ENCODE peak calls at places on chromosomes 5 and 9, in eight cellular contexts. One of them, this sample, is unnamed.

GRCh38 chr9:13351768-13352386 is 72.4 kb upstream of the MPDZ start:
- DNase-seq in NCI-H1417: peak; percentile 47
- DNase-seq in LHCN-M2: peak; percentile 55
- DNase-seq in ELR: peak; percentile 66
- DNase-seq in activated T-helper 1 cell treated with anti-CD3 and anti-CD28 coated beads, Interleukin-2, amount 50 U/mL, for 16 hours: no peak
- DNase-seq in mucosa of gallbladder: peak; percentile 13
- DNase-seq in aorta: no peak
- DNase-seq in D341Med: peak; percentile 29
- DNase-seq in this sample: no peak

GRCh38 chr5:115100556-115100955 is 69.2 kb downstream of the TRIM36 start:
- DNase-seq in ELR: peak; percentile 34
- DNase-seq in activated T-helper 1 cell treated with anti-CD3 and anti-CD28 coated beads, Interleukin-2, amount 50 U/mL, for 16 hours: no peak
- DNase-seq in LHCN-M2: peak; percentile 54
- DNase-seq in mucosa of gallbladder: no peak
- DNase-seq in D341Med: no peak
- DNase-seq in aorta: no peak
- DNase-seq in NCI-H1417: no peak
- DNase-seq in this sample: no peak

GRCh38 chr5:66891184-66891925 is 295.2 kb downstream of the MAST4 start:
- DNase-seq in mucosa of gallbladder: no peak
- DNase-seq in NCI-H1417: no peak
- DNase-seq in LHCN-M2: no peak
- DNase-seq in ELR: no peak
- DNase-seq in D341Med: no peak
- DNase-seq in activated T-helper 1 cell treated with anti-CD3 and anti-CD28 coated beads, Interleukin-2, amount 50 U/mL, for 16 hours: no peak
- DNase-seq in aorta: no peak
- DNase-seq in this sample: no peak

GRCh38 chr9:138099803-138100598 is 222.4 kb downstream of the CACNA1B start:
- DNase-seq in aorta: peak; percentile 44
- DNase-seq in activated T-helper 1 cell treated with anti-CD3 and anti-CD28 coated beads, Interleukin-2, amount 50 U/mL, for 16 hours: no peak
- DNase-seq in mucosa of gallbladder: no peak
- DNase-seq in D341Med: peak; percentile 21
- DNase-seq in NCI-H1417: no peak
- DNase-seq in LHCN-M2: no peak
- DNase-seq in ELR: no peak
- DNase-seq in this sample: no peak

GRCh38 chr5:2134543-2135299 is 252.0 kb upstream of the IRX4 start:
- DNase-seq in NCI-H1417: no peak
- DNase-seq in D341Med: no peak
- DNase-seq in LHCN-M2: no peak
- DNase-seq in activated T-helper 1 cell treated with anti-CD3 and anti-CD28 coated beads, Interleukin-2, amount 50 U/mL, for 16 hours: no peak
- DNase-seq in aorta: no peak
- DNase-seq in ELR: no peak
- DNase-seq in mucosa of gallbladder: no peak
- DNase-seq in this sample: no peak

GRCh38 chr5:158839638-158840037 is 260.1 kb downstream of the EBF1 start:
- DNase-seq in NCI-H1417: no peak
- DNase-seq in activated T-helper 1 cell treated with anti-CD3 and anti-CD28 coated beads, Interleukin-2, amount 50 U/mL, for 16 hours: no peak
- DNase-seq in ELR: no peak
- DNase-seq in aorta: no peak
- DNase-seq in LHCN-M2: no peak
- DNase-seq in mucosa of gallbladder: no peak
- DNase-seq in D341Med: no peak
- DNase-seq in this sample: no peak

GRCh38 chr5:73525606-73526005 is 27.4 kb downstream of the BTF3 start:
- DNase-seq in LHCN-M2: no peak
- DNase-seq in aorta: no peak
- DNase-seq in ELR: no peak
- DNase-seq in activated T-helper 1 cell treated with anti-CD3 and anti-CD28 coated beads, Interleukin-2, amount 50 U/mL, for 16 hours: no peak
- DNase-seq in D341Med: no peak
- DNase-seq in mucosa of gallbladder: no peak
- DNase-seq in NCI-H1417: no peak
- DNase-seq in this sample: no peak

GRCh38 chr5:42021923-42022322 is 96.8 kb downstream of the FBXO4 start:
- DNase-seq in aorta: no peak
- DNase-seq in LHCN-M2: peak; percentile 11
- DNase-seq in ELR: no peak
- DNase-seq in NCI-H1417: no peak
- DNase-seq in mucosa of gallbladder: no peak
- DNase-seq in D341Med: no peak
- DNase-seq in activated T-helper 1 cell treated with anti-CD3 and anti-CD28 coated beads, Interleukin-2, amount 50 U/mL, for 16 hours: no peak
- DNase-seq in this sample: no peak

GRCh38 chr9:69740872-69741505 is 18.8 kb downstream of the PTAR1 start:
- DNase-seq in NCI-H1417: no peak
- DNase-seq in mucosa of gallbladder: no peak
- DNase-seq in LHCN-M2: peak; percentile 43
- DNase-seq in ELR: peak; percentile 11
- DNase-seq in D341Med: no peak
- DNase-seq in aorta: no peak
- DNase-seq in activated T-helper 1 cell treated with anti-CD3 and anti-CD28 coated beads, Interleukin-2, amount 50 U/mL, for 16 hours: no peak
- DNase-seq in this sample: no peak

GRCh38 chr5:40227366-40227765 is 452.3 kb upstream of the PTGER4 start:
- DNase-seq in NCI-H1417: no peak
- DNase-seq in ELR: no peak
- DNase-seq in mucosa of gallbladder: no peak
- DNase-seq in aorta: no peak
- DNase-seq in activated T-helper 1 cell treated with anti-CD3 and anti-CD28 coated beads, Interleukin-2, amount 50 U/mL, for 16 hours: no peak
- DNase-seq in D341Med: no peak
- DNase-seq in LHCN-M2: no peak
- DNase-seq in this sample: no peak

GRCh38 chr5:140632366-140633080 is 452 bp downstream of the CD14 start:
- DNase-seq in ELR: peak; percentile 69
- DNase-seq in mucosa of gallbladder: peak; percentile 39
- DNase-seq in D341Med: no peak
- DNase-seq in LHCN-M2: no peak
- DNase-seq in NCI-H1417: no peak
- DNase-seq in activated T-helper 1 cell treated with anti-CD3 and anti-CD28 coated beads, Interleukin-2, amount 50 U/mL, for 16 hours: peak; percentile 19
- DNase-seq in aorta: peak; percentile 86
- DNase-seq in this sample: peak; percentile 58

GRCh38 chr9:70049672-70050271 is 6.1 kb downstream of the MAMDC2 start:
- DNase-seq in ELR: no peak
- DNase-seq in activated T-helper 1 cell treated with anti-CD3 and anti-CD28 coated beads, Interleukin-2, amount 50 U/mL, for 16 hours: no peak
- DNase-seq in NCI-H1417: no peak
- DNase-seq in mucosa of gallbladder: peak; percentile 71
- DNase-seq in D341Med: no peak
- DNase-seq in LHCN-M2: no peak
- DNase-seq in aorta: peak; percentile 90
- DNase-seq in this sample: no peak

GRCh38 chr9:122580360-122580759 is 2.8 kb downstream of the OR1L8 start:
- DNase-seq in D341Med: no peak
- DNase-seq in LHCN-M2: peak; percentile 26
- DNase-seq in NCI-H1417: no peak
- DNase-seq in aorta: no peak
- DNase-seq in ELR: peak; percentile 56
- DNase-seq in mucosa of gallbladder: no peak
- DNase-seq in activated T-helper 1 cell treated with anti-CD3 and anti-CD28 coated beads, Interleukin-2, amount 50 U/mL, for 16 hours: no peak
- DNase-seq in this sample: no peak

GRCh38 chr9:75390951-75391350 is 302.6 kb downstream of the OSTF1 start:
- DNase-seq in ELR: peak; percentile 7
- DNase-seq in NCI-H1417: no peak
- DNase-seq in LHCN-M2: no peak
- DNase-seq in D341Med: no peak
- DNase-seq in aorta: no peak
- DNase-seq in mucosa of gallbladder: no peak
- DNase-seq in activated T-helper 1 cell treated with anti-CD3 and anti-CD28 coated beads, Interleukin-2, amount 50 U/mL, for 16 hours: no peak
- DNase-seq in this sample: no peak

GRCh38 chr5:138620661-138621224 is 45.5 kb upstream of the HSPA9 start:
- DNase-seq in D341Med: no peak
- DNase-seq in LHCN-M2: no peak
- DNase-seq in ELR: no peak
- DNase-seq in activated T-helper 1 cell treated with anti-CD3 and anti-CD28 coated beads, Interleukin-2, amount 50 U/mL, for 16 hours: no peak
- DNase-seq in aorta: no peak
- DNase-seq in NCI-H1417: no peak
- DNase-seq in mucosa of gallbladder: no peak
- DNase-seq in this sample: no peak

GRCh38 chr9:124182741-124183140 is 75.0 kb upstream of the NEK6 start:
- DNase-seq in mucosa of gallbladder: no peak
- DNase-seq in NCI-H1417: no peak
- DNase-seq in D341Med: peak; percentile 20
- DNase-seq in LHCN-M2: no peak
- DNase-seq in aorta: no peak
- DNase-seq in activated T-helper 1 cell treated with anti-CD3 and anti-CD28 coated beads, Interleukin-2, amount 50 U/mL, for 16 hours: no peak
- DNase-seq in ELR: no peak
- DNase-seq in this sample: no peak

GRCh38 chr5:36079200-36079761 is 12.6 kb upstream of the UGT3A2 start:
- DNase-seq in NCI-H1417: peak; percentile 48
- DNase-seq in D341Med: peak; percentile 75
- DNase-seq in aorta: no peak
- DNase-seq in LHCN-M2: peak; percentile 53
- DNase-seq in mucosa of gallbladder: peak; percentile 28
- DNase-seq in activated T-helper 1 cell treated with anti-CD3 and anti-CD28 coated beads, Interleukin-2, amount 50 U/mL, for 16 hours: no peak
- DNase-seq in ELR: peak; percentile 66
- DNase-seq in this sample: peak; percentile 53

GRCh38 chr5:2751592-2752021 is at the start of gene IRX2:
- DNase-seq in LHCN-M2: peak; percentile 83
- DNase-seq in ELR: peak; percentile 95
- DNase-seq in mucosa of gallbladder: peak; percentile 52
- DNase-seq in NCI-H1417: peak; percentile 91
- DNase-seq in aorta: peak; percentile 78
- DNase-seq in activated T-helper 1 cell treated with anti-CD3 and anti-CD28 coated beads, Interleukin-2, amount 50 U/mL, for 16 hours: no peak
- DNase-seq in D341Med: peak; percentile 76
- DNase-seq in this sample: no peak

GRCh38 chr9:110543631-110544051 is 35.9 kb downstream of the SVEP1 start:
- DNase-seq in mucosa of gallbladder: no peak
- DNase-seq in NCI-H1417: no peak
- DNase-seq in ELR: no peak
- DNase-seq in D341Med: peak; percentile 30
- DNase-seq in LHCN-M2: no peak
- DNase-seq in aorta: no peak
- DNase-seq in activated T-helper 1 cell treated with anti-CD3 and anti-CD28 coated beads, Interleukin-2, amount 50 U/mL, for 16 hours: no peak
- DNase-seq in this sample: no peak

GRCh38 chr9:33065157-33066076 is 11.1 kb downstream of the SMU1 start:
- DNase-seq in aorta: no peak
- DNase-seq in D341Med: no peak
- DNase-seq in activated T-helper 1 cell treated with anti-CD3 and anti-CD28 coated beads, Interleukin-2, amount 50 U/mL, for 16 hours: no peak
- DNase-seq in mucosa of gallbladder: no peak
- DNase-seq in NCI-H1417: no peak
- DNase-seq in ELR: no peak
- DNase-seq in LHCN-M2: no peak
- DNase-seq in this sample: no peak

GRCh38 chr5:66538531-66538930 is 57.7 kb upstream of the MAST4 start:
- DNase-seq in ELR: peak; percentile 76
- DNase-seq in D341Med: no peak
- DNase-seq in mucosa of gallbladder: no peak
- DNase-seq in NCI-H1417: no peak
- DNase-seq in LHCN-M2: no peak
- DNase-seq in aorta: no peak
- DNase-seq in activated T-helper 1 cell treated with anti-CD3 and anti-CD28 coated beads, Interleukin-2, amount 50 U/mL, for 16 hours: no peak
- DNase-seq in this sample: no peak

GRCh38 chr9:94166237-94167054 is 82.2 kb downstream of the PTPDC1 start:
- DNase-seq in D341Med: peak; percentile 95
- DNase-seq in activated T-helper 1 cell treated with anti-CD3 and anti-CD28 coated beads, Interleukin-2, amount 50 U/mL, for 16 hours: peak; percentile 92
- DNase-seq in NCI-H1417: peak; percentile 96
- DNase-seq in aorta: peak; percentile 98
- DNase-seq in LHCN-M2: peak; percentile 98
- DNase-seq in mucosa of gallbladder: peak; percentile 98
- DNase-seq in ELR: peak; percentile 99
- DNase-seq in this sample: peak; percentile 93

GRCh38 chr5:126938461-126938860 is 91.9 kb downstream of the MARCHF3 start:
- DNase-seq in aorta: no peak
- DNase-seq in LHCN-M2: peak; percentile 78
- DNase-seq in ELR: peak; percentile 87
- DNase-seq in D341Med: no peak
- DNase-seq in mucosa of gallbladder: no peak
- DNase-seq in NCI-H1417: no peak
- DNase-seq in activated T-helper 1 cell treated with anti-CD3 and anti-CD28 coated beads, Interleukin-2, amount 50 U/mL, for 16 hours: no peak
- DNase-seq in this sample: no peak

GRCh38 chr9:93475856-93476255 is 22.5 kb upstream of the FAM120AOS start:
- DNase-seq in D341Med: no peak
- DNase-seq in NCI-H1417: no peak
- DNase-seq in mucosa of gallbladder: no peak
- DNase-seq in aorta: no peak
- DNase-seq in ELR: no peak
- DNase-seq in activated T-helper 1 cell treated with anti-CD3 and anti-CD28 coated beads, Interleukin-2, amount 50 U/mL, for 16 hours: no peak
- DNase-seq in LHCN-M2: no peak
- DNase-seq in this sample: no peak

GRCh38 chr5:91151947-91152346 is 231.2 kb downstream of the ARRDC3 start:
- DNase-seq in D341Med: peak; percentile 20
- DNase-seq in ELR: peak; percentile 68
- DNase-seq in mucosa of gallbladder: peak; percentile 71
- DNase-seq in aorta: no peak
- DNase-seq in LHCN-M2: peak; percentile 80
- DNase-seq in NCI-H1417: no peak
- DNase-seq in activated T-helper 1 cell treated with anti-CD3 and anti-CD28 coated beads, Interleukin-2, amount 50 U/mL, for 16 hours: no peak
- DNase-seq in this sample: peak; percentile 72

GRCh38 chr5:43563321-43563720 is 6.4 kb upstream of the PAIP1 start:
- DNase-seq in activated T-helper 1 cell treated with anti-CD3 and anti-CD28 coated beads, Interleukin-2, amount 50 U/mL, for 16 hours: no peak
- DNase-seq in ELR: no peak
- DNase-seq in NCI-H1417: no peak
- DNase-seq in mucosa of gallbladder: no peak
- DNase-seq in D341Med: no peak
- DNase-seq in LHCN-M2: no peak
- DNase-seq in aorta: no peak
- DNase-seq in this sample: no peak

GRCh38 chr5:142922223-142922952 is 152.2 kb downstream of the ARHGAP26 start:
- DNase-seq in mucosa of gallbladder: no peak
- DNase-seq in aorta: no peak
- DNase-seq in LHCN-M2: peak; percentile 44
- DNase-seq in D341Med: no peak
- DNase-seq in activated T-helper 1 cell treated with anti-CD3 and anti-CD28 coated beads, Interleukin-2, amount 50 U/mL, for 16 hours: no peak
- DNase-seq in ELR: peak; percentile 80
- DNase-seq in NCI-H1417: peak; percentile 39
- DNase-seq in this sample: no peak

GRCh38 chr9:135215571-135216161 is 128.2 kb downstream of the OLFM1 start:
- DNase-seq in NCI-H1417: no peak
- DNase-seq in D341Med: no peak
- DNase-seq in ELR: no peak
- DNase-seq in aorta: peak; percentile 71
- DNase-seq in activated T-helper 1 cell treated with anti-CD3 and anti-CD28 coated beads, Interleukin-2, amount 50 U/mL, for 16 hours: no peak
- DNase-seq in LHCN-M2: no peak
- DNase-seq in mucosa of gallbladder: peak; percentile 56
- DNase-seq in this sample: no peak

GRCh38 chr9:122158202-122158601 is 1.4 kb downstream of the NDUFA8 start:
- DNase-seq in ELR: peak; percentile 72
- DNase-seq in NCI-H1417: no peak
- DNase-seq in D341Med: peak; percentile 56
- DNase-seq in activated T-helper 1 cell treated with anti-CD3 and anti-CD28 coated beads, Interleukin-2, amount 50 U/mL, for 16 hours: no peak
- DNase-seq in aorta: no peak
- DNase-seq in mucosa of gallbladder: no peak
- DNase-seq in LHCN-M2: peak; percentile 49
- DNase-seq in this sample: no peak

GRCh38 chr9:99127372-99128132 is 22.6 kb downstream of the TGFBR1 start:
- DNase-seq in LHCN-M2: peak; percentile 49
- DNase-seq in activated T-helper 1 cell treated with anti-CD3 and anti-CD28 coated beads, Interleukin-2, amount 50 U/mL, for 16 hours: no peak
- DNase-seq in aorta: no peak
- DNase-seq in NCI-H1417: no peak
- DNase-seq in ELR: peak; percentile 82
- DNase-seq in D341Med: no peak
- DNase-seq in mucosa of gallbladder: no peak
- DNase-seq in this sample: no peak

GRCh38 chr5:103785569-103785968 is 223.0 kb upstream of the NUDT12 start:
- DNase-seq in D341Med: no peak
- DNase-seq in ELR: peak; percentile 12
- DNase-seq in aorta: no peak
- DNase-seq in NCI-H1417: no peak
- DNase-seq in mucosa of gallbladder: no peak
- DNase-seq in LHCN-M2: no peak
- DNase-seq in activated T-helper 1 cell treated with anti-CD3 and anti-CD28 coated beads, Interleukin-2, amount 50 U/mL, for 16 hours: no peak
- DNase-seq in this sample: no peak

GRCh38 chr9:6956796-6957355 is 199.1 kb downstream of the KDM4C start:
- DNase-seq in ELR: no peak
- DNase-seq in NCI-H1417: no peak
- DNase-seq in activated T-helper 1 cell treated with anti-CD3 and anti-CD28 coated beads, Interleukin-2, amount 50 U/mL, for 16 hours: no peak
- DNase-seq in D341Med: peak; percentile 26
- DNase-seq in aorta: no peak
- DNase-seq in LHCN-M2: no peak
- DNase-seq in mucosa of gallbladder: no peak
- DNase-seq in this sample: no peak

GRCh38 chr5:73436535-73437125 is 11.9 kb downstream of the FOXD1 start:
- DNase-seq in mucosa of gallbladder: no peak
- DNase-seq in aorta: no peak
- DNase-seq in LHCN-M2: no peak
- DNase-seq in NCI-H1417: no peak
- DNase-seq in ELR: no peak
- DNase-seq in D341Med: no peak
- DNase-seq in activated T-helper 1 cell treated with anti-CD3 and anti-CD28 coated beads, Interleukin-2, amount 50 U/mL, for 16 hours: no peak
- DNase-seq in this sample: no peak

GRCh38 chr5:68093455-68094159 is 121.9 kb upstream of the PIK3R1 start:
- DNase-seq in mucosa of gallbladder: no peak
- DNase-seq in ELR: no peak
- DNase-seq in NCI-H1417: no peak
- DNase-seq in activated T-helper 1 cell treated with anti-CD3 and anti-CD28 coated beads, Interleukin-2, amount 50 U/mL, for 16 hours: no peak
- DNase-seq in aorta: no peak
- DNase-seq in D341Med: no peak
- DNase-seq in LHCN-M2: peak; percentile 56
- DNase-seq in this sample: no peak

This sample was measured in Calu3.